ENCODE peak calls at places on chromosomes 7 and 10, in seven cellular contexts. One of them, this sample, is unnamed.

GRCh38 chr10:15718495-15719061 is 1.1 kb downstream of the ITGA8 start:
- DNase-seq in HepG2: no peak
- DNase-seq in endothelial cell of umbilical vein: no peak
- DNase-seq in GM12878: no peak
- DNase-seq in K562: no peak
- DNase-seq in HCT116: no peak
- DNase-seq in A549: no peak
- DNase-seq in this sample: no peak

GRCh38 chr10:125343118-125343752 is 182.9 kb upstream of the CTBP2 start:
- DNase-seq in HepG2: peak
- DNase-seq in GM12878: no peak
- DNase-seq in HCT116: peak
- DNase-seq in endothelial cell of umbilical vein: peak
- DNase-seq in A549: peak
- DNase-seq in K562: peak
- DNase-seq in this sample: peak

GRCh38 chr7:128880791-128881457 is 18.3 kb downstream of the ATP6V1F start:
- DNase-seq in endothelial cell of umbilical vein: no peak
- DNase-seq in A549: no peak
- DNase-seq in K562: no peak
- DNase-seq in GM12878: no peak
- DNase-seq in HepG2: no peak
- DNase-seq in HCT116: no peak
- DNase-seq in this sample: no peak

GRCh38 chr10:119412244-119412750 is 130.2 kb downstream of the RGS10 start:
- DNase-seq in K562: no peak
- DNase-seq in A549: no peak
- DNase-seq in GM12878: no peak
- DNase-seq in HCT116: no peak
- DNase-seq in HepG2: no peak
- DNase-seq in endothelial cell of umbilical vein: peak
- DNase-seq in this sample: peak

GRCh38 chr10:47261121-47261520 is 38.9 kb upstream of the GDF10 start:
- DNase-seq in endothelial cell of umbilical vein: no peak
- DNase-seq in HCT116: no peak
- DNase-seq in HepG2: no peak
- DNase-seq in A549: no peak
- DNase-seq in GM12878: peak
- DNase-seq in K562: no peak
- DNase-seq in this sample: no peak

GRCh38 chr10:10798543-10799192 is 219.0 kb upstream of the CELF2 start:
- DNase-seq in GM12878: no peak
- DNase-seq in A549: no peak
- DNase-seq in HCT116: no peak
- DNase-seq in HepG2: no peak
- DNase-seq in endothelial cell of umbilical vein: peak
- DNase-seq in K562: no peak
- DNase-seq in this sample: no peak

GRCh38 chr7:67764312-67764711 is 767.7 kb downstream of the TYW1 start:
- DNase-seq in K562: no peak
- DNase-seq in HepG2: peak
- DNase-seq in A549: no peak
- DNase-seq in GM12878: no peak
- DNase-seq in HCT116: no peak
- DNase-seq in endothelial cell of umbilical vein: no peak
- DNase-seq in this sample: no peak

GRCh38 chr10:100562008-100562672 is 26.4 kb downstream of the HIF1AN start:
- DNase-seq in GM12878: peak
- DNase-seq in HCT116: peak
- DNase-seq in A549: peak
- DNase-seq in K562: peak
- DNase-seq in HepG2: peak
- DNase-seq in endothelial cell of umbilical vein: peak
- DNase-seq in this sample: peak

GRCh38 chr10:99396471-99396870 is 34.0 kb downstream of the GOT1 start:
- DNase-seq in HCT116: no peak
- DNase-seq in A549: no peak
- DNase-seq in K562: no peak
- DNase-seq in GM12878: no peak
- DNase-seq in endothelial cell of umbilical vein: no peak
- DNase-seq in HepG2: peak
- DNase-seq in this sample: peak

GRCh38 chr7:3753868-3754267 is 452.8 kb downstream of the SDK1 start:
- DNase-seq in A549: no peak
- DNase-seq in GM12878: no peak
- DNase-seq in K562: no peak
- DNase-seq in HepG2: no peak
- DNase-seq in endothelial cell of umbilical vein: no peak
- DNase-seq in HCT116: no peak
- DNase-seq in this sample: no peak

GRCh38 chr7:9307131-9307530 is 873.7 kb downstream of the NXPH1 start:
- DNase-seq in A549: no peak
- DNase-seq in HCT116: no peak
- DNase-seq in endothelial cell of umbilical vein: no peak
- DNase-seq in HepG2: no peak
- DNase-seq in GM12878: no peak
- DNase-seq in K562: no peak
- DNase-seq in this sample: no peak

GRCh38 chr7:4801839-4802231 is 26.4 kb downstream of the AP5Z1 start:
- DNase-seq in endothelial cell of umbilical vein: no peak
- DNase-seq in K562: no peak
- DNase-seq in HCT116: no peak
- DNase-seq in GM12878: no peak
- DNase-seq in HepG2: no peak
- DNase-seq in A549: no peak
- DNase-seq in this sample: no peak

GRCh38 chr10:61284222-61284890 is 168.8 kb downstream of the TMEM26 start:
- DNase-seq in K562: peak
- DNase-seq in HepG2: peak
- DNase-seq in A549: peak
- DNase-seq in endothelial cell of umbilical vein: peak
- DNase-seq in HCT116: peak
- DNase-seq in GM12878: no peak
- DNase-seq in this sample: peak

GRCh38 chr7:140402178-140402835 is 1.6 kb upstream of the RAB19 start:
- DNase-seq in endothelial cell of umbilical vein: no peak
- DNase-seq in K562: no peak
- DNase-seq in GM12878: no peak
- DNase-seq in HCT116: no peak
- DNase-seq in HepG2: no peak
- DNase-seq in A549: no peak
- DNase-seq in this sample: peak

GRCh38 chr7:150983893-150984368 is 5.8 kb upstream of the KCNH2 start:
- DNase-seq in K562: peak
- DNase-seq in GM12878: no peak
- DNase-seq in HepG2: no peak
- DNase-seq in endothelial cell of umbilical vein: peak
- DNase-seq in A549: no peak
- DNase-seq in HCT116: no peak
- DNase-seq in this sample: peak

GRCh38 chr10:88819290-88819689 is 16.8 kb downstream of the LIPM start:
- DNase-seq in endothelial cell of umbilical vein: no peak
- DNase-seq in HCT116: no peak
- DNase-seq in HepG2: no peak
- DNase-seq in A549: no peak
- DNase-seq in K562: no peak
- DNase-seq in GM12878: no peak
- DNase-seq in this sample: peak

GRCh38 chr10:131723601-131724530 is 176.9 kb upstream of the PPP2R2D start:
- DNase-seq in HepG2: no peak
- DNase-seq in HCT116: no peak
- DNase-seq in GM12878: no peak
- DNase-seq in A549: no peak
- DNase-seq in K562: no peak
- DNase-seq in endothelial cell of umbilical vein: no peak
- DNase-seq in this sample: no peak

GRCh38 chr7:151968357-151968756 is 12.1 kb downstream of the GALNTL5 start:
- DNase-seq in K562: no peak
- DNase-seq in endothelial cell of umbilical vein: no peak
- DNase-seq in HCT116: no peak
- DNase-seq in GM12878: no peak
- DNase-seq in A549: no peak
- DNase-seq in HepG2: no peak
- DNase-seq in this sample: no peak

GRCh38 chr7:30974605-30975256 is 11.0 kb downstream of the GHRHR start:
- DNase-seq in A549: peak
- DNase-seq in K562: peak
- DNase-seq in endothelial cell of umbilical vein: peak
- DNase-seq in GM12878: peak
- DNase-seq in HCT116: peak
- DNase-seq in HepG2: peak
- DNase-seq in this sample: peak

GRCh38 chr7:19798986-19799385 is 25.6 kb upstream of the TMEM196 start:
- DNase-seq in HCT116: no peak
- DNase-seq in K562: no peak
- DNase-seq in GM12878: no peak
- DNase-seq in A549: no peak
- DNase-seq in HepG2: no peak
- DNase-seq in endothelial cell of umbilical vein: no peak
- DNase-seq in this sample: no peak

GRCh38 chr10:126840736-126841135 is 64.5 kb upstream of the DOCK1 start:
- DNase-seq in HepG2: no peak
- DNase-seq in K562: no peak
- DNase-seq in HCT116: no peak
- DNase-seq in GM12878: no peak
- DNase-seq in A549: no peak
- DNase-seq in endothelial cell of umbilical vein: no peak
- DNase-seq in this sample: no peak

GRCh38 chr10:30185916-30186315 is 126.5 kb upstream of the JCAD start:
- DNase-seq in A549: no peak
- DNase-seq in K562: no peak
- DNase-seq in HepG2: no peak
- DNase-seq in endothelial cell of umbilical vein: peak
- DNase-seq in GM12878: no peak
- DNase-seq in HCT116: no peak
- DNase-seq in this sample: peak

GRCh38 chr7:234712-235553 is 42.6 kb downstream of the FAM20C start:
- DNase-seq in HCT116: no peak
- DNase-seq in GM12878: no peak
- DNase-seq in endothelial cell of umbilical vein: no peak
- DNase-seq in K562: no peak
- DNase-seq in A549: peak
- DNase-seq in HepG2: peak
- DNase-seq in this sample: peak

GRCh38 chr7:78716876-78717275 is 736.6 kb downstream of the MAGI2 start:
- DNase-seq in A549: no peak
- DNase-seq in GM12878: no peak
- DNase-seq in K562: no peak
- DNase-seq in endothelial cell of umbilical vein: no peak
- DNase-seq in HepG2: peak
- DNase-seq in HCT116: no peak
- DNase-seq in this sample: no peak

GRCh38 chr10:76206797-76207352 is 775.5 kb downstream of the LRMDA start:
- DNase-seq in HepG2: no peak
- DNase-seq in A549: no peak
- DNase-seq in GM12878: peak
- DNase-seq in HCT116: no peak
- DNase-seq in K562: no peak
- DNase-seq in endothelial cell of umbilical vein: no peak
- DNase-seq in this sample: no peak

GRCh38 chr10:51311232-51311631 is 236.9 kb downstream of the PRKG1 start:
- DNase-seq in A549: no peak
- DNase-seq in endothelial cell of umbilical vein: peak
- DNase-seq in HepG2: no peak
- DNase-seq in GM12878: no peak
- DNase-seq in K562: no peak
- DNase-seq in HCT116: no peak
- DNase-seq in this sample: peak

GRCh38 chr7:41385996-41386395 is 316.9 kb downstream of the INHBA start:
- DNase-seq in GM12878: no peak
- DNase-seq in K562: no peak
- DNase-seq in HCT116: no peak
- DNase-seq in HepG2: no peak
- DNase-seq in A549: no peak
- DNase-seq in endothelial cell of umbilical vein: no peak
- DNase-seq in this sample: peak

GRCh38 chr7:103689262-103689661 is 243.3 kb upstream of the SLC26A5 start:
- DNase-seq in HCT116: no peak
- DNase-seq in HepG2: no peak
- DNase-seq in GM12878: no peak
- DNase-seq in K562: no peak
- DNase-seq in A549: no peak
- DNase-seq in endothelial cell of umbilical vein: no peak
- DNase-seq in this sample: peak

GRCh38 chr7:140625908-140626868 is 14.4 kb downstream of the DENND2A start:
- DNase-seq in HepG2: no peak
- DNase-seq in endothelial cell of umbilical vein: peak
- DNase-seq in GM12878: no peak
- DNase-seq in K562: no peak
- DNase-seq in HCT116: no peak
- DNase-seq in A549: peak
- DNase-seq in this sample: peak

GRCh38 chr10:27723436-27723835 is 22.2 kb downstream of the MKX start:
- DNase-seq in K562: no peak
- DNase-seq in A549: no peak
- DNase-seq in HepG2: no peak
- DNase-seq in endothelial cell of umbilical vein: no peak
- DNase-seq in GM12878: no peak
- DNase-seq in HCT116: no peak
- DNase-seq in this sample: peak
- TF ChIP-seq POLR2A in K562: no peak
- TF ChIP-seq POLR2A in A549: no peak
- TF ChIP-seq POLR2A in HepG2: no peak
- TF ChIP-seq POLR2A in endothelial cell of umbilical vein: no peak
- TF ChIP-seq POLR2A in GM12878: no peak
- TF ChIP-seq POLR2A in HCT116: no peak
- TF ChIP-seq POLR2A in this sample: no peak

DNA sequence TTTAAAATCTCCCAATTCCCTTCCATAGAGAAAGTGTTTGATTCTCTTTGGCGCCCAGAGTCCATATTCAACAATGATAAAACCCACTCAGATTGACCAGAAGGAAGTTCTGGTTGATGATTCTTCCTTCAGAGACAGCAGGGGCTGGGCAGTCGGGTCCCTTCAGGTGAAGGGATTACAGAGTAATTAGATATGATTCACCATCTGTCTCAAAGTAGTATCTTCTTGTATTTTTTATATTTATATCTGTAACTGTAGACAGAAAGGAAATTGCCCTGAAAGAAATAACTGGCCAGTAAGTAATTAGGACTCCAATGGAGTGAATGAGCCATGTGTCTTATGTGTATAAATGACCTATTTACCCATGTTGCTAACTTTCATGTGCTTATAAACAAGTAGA is 156.0 kb downstream of the PLCE1 start:
- DNase-seq in K562: no peak
- DNase-seq in HCT116: no peak
- DNase-seq in A549: no peak
- DNase-seq in GM12878: no peak
- DNase-seq in HepG2: no peak
- DNase-seq in endothelial cell of umbilical vein: no peak
- DNase-seq in this sample: no peak
- H3K4me2 ChIP-seq in K562: no peak
- H3K4me2 ChIP-seq in HCT116: no peak
- H3K4me2 ChIP-seq in A549: no peak
- H3K4me2 ChIP-seq in GM12878: no peak
- H3K4me2 ChIP-seq in HepG2: no peak
- H3K4me2 ChIP-seq in endothelial cell of umbilical vein: no peak
- H3K4me2 ChIP-seq in this sample: no peak

GRCh38 chr7:118183586-118184391 is at the start of gene LSM8:
- DNase-seq in A549: peak
- DNase-seq in GM12878: peak
- DNase-seq in HCT116: peak
- DNase-seq in K562: peak
- DNase-seq in HepG2: peak
- DNase-seq in endothelial cell of umbilical vein: peak
- DNase-seq in this sample: peak
- TF ChIP-seq POLR2A in A549: peak
- TF ChIP-seq POLR2A in GM12878: peak
- TF ChIP-seq POLR2A in HCT116: peak
- TF ChIP-seq POLR2A in K562: peak
- TF ChIP-seq POLR2A in HepG2: peak
- TF ChIP-seq POLR2A in endothelial cell of umbilical vein: peak
- TF ChIP-seq POLR2A in this sample: peak

GRCh38 chr10:24706479-24707118 is 17.1 kb downstream of the ARHGAP21 start:
- DNase-seq in GM12878: no peak
- DNase-seq in endothelial cell of umbilical vein: peak
- DNase-seq in K562: no peak
- DNase-seq in A549: peak
- DNase-seq in HepG2: peak
- DNase-seq in HCT116: no peak
- DNase-seq in this sample: peak
- H3K4me2 ChIP-seq in GM12878: peak
- H3K4me2 ChIP-seq in endothelial cell of umbilical vein: peak
- H3K4me2 ChIP-seq in K562: no peak
- H3K4me2 ChIP-seq in A549: peak
- H3K4me2 ChIP-seq in HepG2: no peak
- H3K4me2 ChIP-seq in HCT116: no peak
- H3K4me2 ChIP-seq in this sample: peak